ENCODE peak calls at places on chromosomes 11 and 22, in nine cellular contexts. E, M, K, A, I, Q, X, S and B are unnamed samples.

GRCh38 chr11:97079244-97079643 is 689.4 kb downstream of the JRKL start:
- DNase-seq in E (no peak), M (no peak), K (no peak), A (no peak), I (no peak), Q (no peak), X (no peak), S (no peak), B (no peak)

GRCh38 chr11:100730266-100730665 is 43.2 kb downstream of the ARHGAP42 start:
- DNase-seq in E (peak), M (no peak), K (no peak), A (no peak), I (no peak), Q (no peak), X (no peak), S (no peak), B (no peak)

GRCh38 chr22:26547426-26547825 is 35.2 kb upstream of the TFIP11 start:
- DNase-seq in E (peak), M (no peak), K (no peak), A (no peak), I (no peak), Q (no peak), X (no peak), S (no peak), B (no peak)

GRCh38 chr22:26461188-26461810 is 22.3 kb downstream of the HPS4 start:
- DNase-seq in E (peak), M (peak), K (no peak), A (no peak), I (peak), Q (no peak), X (no peak), S (peak), B (no peak)

GRCh38 chr11:20363500-20364411 is at the start of gene HTATIP2:
- DNase-seq in E (peak), M (peak), K (no peak), A (peak), I (peak), Q (peak), X (no peak), S (no peak), B (no peak)

GRCh38 chr11:127044535-127044934 is 44.0 kb upstream of the KIRREL3 start:
- DNase-seq in E (no peak), M (no peak), K (no peak), A (no peak), I (no peak), Q (no peak), X (no peak), S (no peak), B (no peak)

GRCh38 chr11:44258190-44258489 is 51.8 kb downstream of the ALX4 start:
- DNase-seq in E (peak), M (no peak), K (no peak), A (no peak), I (no peak), Q (no peak), X (no peak), S (no peak), B (no peak)

GRCh38 chr11:44780940-44781631 is 54.3 kb downstream of the TSPAN18 start:
- DNase-seq in E (peak), M (no peak), K (no peak), A (peak), I (peak), Q (no peak), X (no peak), S (no peak), B (no peak)

GRCh38 chr22:46798366-46799057 is 36.1 kb downstream of the TBC1D22A start:
- DNase-seq in E (peak), M (no peak), K (peak), A (peak), I (peak), Q (peak), X (no peak), S (peak), B (no peak)

GRCh38 chr22:25282671-25283561 is 63.5 kb downstream of the CRYBB2 start:
- DNase-seq in E (no peak), M (no peak), K (no peak), A (no peak), I (no peak), Q (no peak), X (no peak), S (no peak), B (peak)

GRCh38 chr22:50683086-50683993 is 10.7 kb downstream of the SHANK3 start:
- DNase-seq in E (no peak), M (no peak), K (no peak), A (no peak), I (no peak), Q (no peak), X (no peak), S (no peak), B (no peak)

GRCh38 chr22:50672471-50673230 is at the start of gene SHANK3:
- DNase-seq in E (no peak), M (no peak), K (no peak), A (no peak), I (peak), Q (no peak), X (no peak), S (no peak), B (no peak)

GRCh38 chr11:104581246-104581980 is 316.8 kb downstream of the CASP12 start:
- DNase-seq in E (peak), M (no peak), K (no peak), A (no peak), I (no peak), Q (no peak), X (no peak), S (no peak), B (no peak)

GRCh38 chr22:30868663-30869385 is 99.8 kb downstream of the MORC2 start:
- DNase-seq in E (peak), M (no peak), K (no peak), A (peak), I (no peak), Q (peak), X (no peak), S (no peak), B (no peak)

GRCh38 chr11:75802022-75802912 is 12.7 kb upstream of the UVRAG start:
- DNase-seq in E (no peak), M (no peak), K (no peak), A (no peak), I (no peak), Q (peak), X (no peak), S (no peak), B (peak)

GRCh38 chr11:68010058-68011041 is at the start of gene ALDH3B1:
- DNase-seq in E (peak), M (peak), K (no peak), A (peak), I (peak), Q (peak), X (peak), S (peak), B (peak)

GRCh38 chr11:32118025-32118974 is 27.4 kb downstream of the RCN1 start:
- DNase-seq in E (peak), M (no peak), K (peak), A (no peak), I (no peak), Q (no peak), X (no peak), S (no peak), B (no peak)

GRCh38 chr22:21940521-21940920 is 12.1 kb downstream of the PPM1F start:
- DNase-seq in E (no peak), M (no peak), K (no peak), A (no peak), I (no peak), Q (no peak), X (no peak), S (no peak), B (no peak)

GRCh38 chr11:118914178-118914918 is 11.4 kb downstream of the BCL9L start:
- DNase-seq in E (no peak), M (peak), K (no peak), A (no peak), I (peak), Q (peak), X (no peak), S (peak), B (peak)

GRCh38 chr11:91136631-91137030 is 913.8 kb upstream of the CHORDC1 start:
- DNase-seq in E (peak), M (no peak), K (no peak), A (no peak), I (no peak), Q (no peak), X (no peak), S (no peak), B (no peak)

GRCh38 chr22:35586771-35587170 is 30.4 kb downstream of the MB start:
- DNase-seq in E (no peak), M (no peak), K (no peak), A (no peak), I (no peak), Q (no peak), X (no peak), S (no peak), B (no peak)

GRCh38 chr22:37148031-37148651 is 1.6 kb downstream of the IL2RB start:
- DNase-seq in E (no peak), M (no peak), K (no peak), A (no peak), I (no peak), Q (no peak), X (no peak), S (no peak), B (no peak)

GRCh38 chr22:32528316-32528715 is 53.7 kb downstream of the FBXO7 start:
- DNase-seq in E (no peak), M (no peak), K (no peak), A (no peak), I (no peak), Q (no peak), X (no peak), S (no peak), B (no peak)

GRCh38 chr11:120122921-120123683 is 14.8 kb downstream of the TRIM29 start:
- DNase-seq in E (no peak), M (no peak), K (no peak), A (no peak), I (no peak), Q (no peak), X (no peak), S (no peak), B (no peak)

GRCh38 chr11:128555606-128556005 is 31.8 kb downstream of the ETS1 start:
- DNase-seq in E (no peak), M (no peak), K (no peak), A (no peak), I (no peak), Q (no peak), X (no peak), S (no peak), B (no peak)

GRCh38 chr11:119375629-119376196 is 5.8 kb downstream of the USP2 start:
- DNase-seq in E (peak), M (no peak), K (no peak), A (peak), I (peak), Q (peak), X (no peak), S (no peak), B (no peak)

GRCh38 chr22:20131593-20131855 is at the start of gene ZDHHC8:
- DNase-seq in E (no peak), M (no peak), K (no peak), A (peak), I (peak), Q (no peak), X (no peak), S (no peak), B (no peak)

GRCh38 chr11:111309516-111309915 is 11.2 kb downstream of the POU2AF3 start:
- DNase-seq in E (no peak), M (no peak), K (no peak), A (no peak), I (no peak), Q (no peak), X (no peak), S (no peak), B (no peak)

GRCh38 chr11:94849836-94850235 is 81.7 kb downstream of the AMOTL1 start:
- DNase-seq in E (peak), M (no peak), K (no peak), A (no peak), I (peak), Q (no peak), X (no peak), S (no peak), B (no peak)

GRCh38 chr22:31248965-31249940 is 37.2 kb downstream of the LIMK2 start:
- DNase-seq in E (no peak), M (peak), K (no peak), A (no peak), I (no peak), Q (no peak), X (no peak), S (no peak), B (no peak)

DNA sequence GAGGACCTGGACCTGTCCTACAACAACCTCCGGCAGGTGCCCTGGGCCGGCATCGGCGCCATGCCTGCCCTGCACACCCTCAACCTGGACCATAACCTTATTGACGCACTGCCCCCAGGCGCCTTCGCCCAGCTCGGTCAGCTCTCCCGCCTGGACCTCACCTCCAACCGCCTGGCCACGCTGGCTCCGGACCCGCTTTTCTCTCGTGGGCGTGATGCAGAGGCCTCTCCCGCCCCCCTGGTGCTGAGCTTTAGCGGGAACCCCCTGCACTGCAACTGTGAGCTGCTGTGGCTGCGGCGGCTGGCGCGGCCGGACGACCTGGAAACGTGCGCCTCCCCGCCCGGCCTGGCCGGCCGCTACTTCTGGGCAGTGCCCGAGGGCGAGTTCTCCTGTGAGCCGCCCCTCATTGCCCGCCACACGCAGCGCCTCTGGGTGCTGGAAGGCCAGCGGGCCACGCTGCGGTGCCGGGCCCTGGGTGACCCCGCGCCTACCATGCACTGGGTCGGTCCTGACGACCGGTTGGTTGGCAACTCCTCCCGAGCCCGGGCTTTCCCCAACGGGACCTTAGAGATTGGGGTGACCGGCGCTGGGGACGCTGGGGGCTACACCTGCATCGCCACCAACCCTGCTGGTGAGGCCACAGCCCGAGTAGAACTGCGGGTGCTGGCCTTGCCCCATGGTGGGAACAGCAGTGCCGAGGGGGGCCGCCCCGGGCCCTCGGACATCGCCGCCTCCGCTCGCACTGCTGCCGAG is 1.5 kb downstream of the LRFN4 start:
- DNase-seq in E (no peak), M (no peak), K (no peak), A (no peak), I (no peak), Q (no peak), X (no peak), S (no peak), B (peak)
- H3K27ac ChIP-seq in E (no peak), M (no peak), K (no peak), A (no peak), I (no peak), Q (no peak), X (no peak), S (no peak), B (peak)

GRCh38 chr11:102279641-102280170 is 37.6 kb upstream of the BIRC3 start:
- DNase-seq in E (peak), M (peak), K (no peak), A (no peak), I (no peak), Q (no peak), X (no peak), S (no peak), B (no peak)

GRCh38 chr11:102284008-102284407 is 33.3 kb upstream of the BIRC3 start:
- DNase-seq in E (no peak), M (no peak), K (no peak), A (no peak), I (no peak), Q (no peak), X (no peak), S (no peak), B (no peak)

GRCh38 chr11:102276302-102277182 is 40.7 kb upstream of the BIRC3 start:
- DNase-seq in E (peak), M (no peak), K (no peak), A (no peak), I (no peak), Q (no peak), X (no peak), S (no peak), B (no peak)

GRCh38 chr11:102283088-102283487 is 34.2 kb upstream of the BIRC3 start:
- DNase-seq in E (peak), M (no peak), K (no peak), A (no peak), I (no peak), Q (no peak), X (no peak), S (no peak), B (no peak)

DNA sequence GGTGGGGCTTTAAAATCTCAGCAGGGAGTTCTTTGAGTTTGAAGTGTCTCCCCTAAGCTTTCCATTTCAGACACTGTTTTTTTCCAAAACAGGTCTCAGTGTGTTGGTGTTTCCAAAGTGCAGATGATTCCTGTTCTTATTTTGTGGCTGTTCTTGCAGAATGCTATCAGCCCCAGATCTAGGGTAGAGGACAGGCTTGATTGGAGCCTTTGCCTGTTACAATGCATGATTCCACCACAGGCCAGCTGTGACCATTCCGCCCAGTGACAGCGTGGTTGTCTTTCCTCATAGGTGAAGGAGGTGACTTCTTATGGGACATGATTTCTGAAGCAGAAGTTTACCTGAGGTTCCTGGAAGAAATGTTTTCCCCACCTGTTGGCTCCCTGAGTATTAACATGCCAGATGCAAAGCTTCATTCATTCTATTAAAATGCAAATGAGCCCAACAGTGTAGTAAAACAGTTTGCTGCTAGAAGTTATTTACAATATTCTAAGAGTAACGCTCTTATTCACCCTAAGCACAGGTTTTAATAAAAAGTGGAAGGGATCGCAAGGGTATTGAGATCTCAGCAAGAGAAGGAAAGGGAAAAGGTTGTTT is 36.9 kb upstream of the BIRC3 start:
- DNase-seq in E (no peak), M (no peak), K (no peak), A (no peak), I (no peak), Q (no peak), X (no peak), S (no peak), B (no peak)
- H3K4me3 ChIP-seq in E (no peak), M (no peak), K (peak), A (no peak), I (no peak), Q (peak), X (no peak), S (no peak), B (no peak)

DNA sequence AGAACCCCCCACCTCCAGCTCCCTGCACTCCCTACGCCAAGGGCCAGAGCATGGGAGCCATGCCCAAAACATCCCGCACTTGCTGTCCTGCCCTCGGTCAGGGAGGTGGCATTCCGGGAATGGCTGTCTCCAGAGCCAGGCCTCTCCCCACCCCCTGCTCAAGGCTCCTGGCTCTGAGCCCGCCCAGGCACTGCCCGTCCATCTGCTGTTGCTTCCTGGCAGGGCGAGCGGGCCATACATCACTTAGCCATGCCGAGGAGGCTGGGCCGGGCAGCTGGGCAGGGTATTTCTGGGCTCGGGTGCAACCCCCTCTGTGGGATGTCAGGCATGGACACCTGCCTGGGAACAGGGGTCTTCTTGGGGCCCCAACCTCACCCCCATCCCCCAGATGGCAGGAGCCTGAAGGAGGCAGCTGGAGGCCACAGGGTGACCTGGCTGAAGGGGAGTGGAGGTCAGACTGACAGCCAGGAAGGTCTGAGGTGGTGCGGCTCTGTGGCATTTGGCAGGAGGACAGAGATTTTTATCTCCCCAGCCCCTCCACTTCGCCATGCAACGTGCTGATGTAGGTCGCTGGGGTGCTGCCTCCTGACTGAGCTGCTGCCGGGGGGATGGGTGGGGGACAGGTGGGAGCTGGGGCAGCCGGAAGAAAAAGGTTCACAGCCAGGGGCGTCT is 8.7 kb upstream of the CABP7 start:
- DNase-seq in E (no peak), M (no peak), K (no peak), A (no peak), I (peak), Q (no peak), X (no peak), S (no peak), B (no peak)
- TF ChIP-seq CTCF in E (no peak), M (no peak), K (no peak), A (no peak), I (no peak), Q (no peak), X (no peak), S (no peak), B (no peak)

GRCh38 chr11:62088331-62088933 is 35.4 kb upstream of the INCENP start:
- DNase-seq in E (no peak), M (no peak), K (no peak), A (no peak), I (no peak), Q (no peak), X (no peak), S (peak), B (no peak)

GRCh38 chr11:62082292-62082657 is 41.5 kb upstream of the INCENP start:
- DNase-seq in E (no peak), M (no peak), K (no peak), A (no peak), I (no peak), Q (no peak), X (no peak), S (no peak), B (no peak)

DNA sequence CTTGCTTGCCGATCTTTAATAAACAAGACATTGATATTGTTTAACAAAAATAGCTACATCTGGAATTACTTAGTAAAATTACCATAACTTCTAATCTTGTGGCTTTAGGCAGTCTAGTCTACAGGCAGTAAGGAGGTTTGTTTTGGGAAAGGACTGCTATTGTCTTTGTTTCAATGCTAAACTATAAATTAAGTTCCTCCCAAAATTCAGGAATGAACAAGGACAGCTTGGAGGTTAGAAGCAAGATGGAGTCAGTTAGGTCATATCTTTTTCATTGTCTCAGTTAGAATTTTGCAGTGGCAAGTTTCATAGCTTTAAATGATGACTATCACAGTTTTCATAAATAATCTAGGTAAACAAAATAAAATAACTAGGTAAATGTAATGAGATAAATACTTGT is 36.1 kb upstream of the INCENP start:
- DNase-seq in E (no peak), M (no peak), K (no peak), A (no peak), I (no peak), Q (no peak), X (no peak), S (no peak), B (no peak)
- H3K27ac ChIP-seq in E (no peak), M (no peak), K (no peak), A (no peak), I (no peak), Q (no peak), X (no peak), S (no peak), B (no peak)